ENCODE peak calls at places on chromosome 7, in six cellular contexts. E is K562, Y is GM12878, I is H1, L is HepG2, C is SK-N-SH. K is an unnamed sample.

GRCh38 chr7:716212-716611 is 10.3 kb upstream of the DNAAF5 start:
- DNase-seq in I (no peak), Y (no peak), L (no peak), C (no peak), E (no peak), K (no peak)

GRCh38 chr7:732094-732541 is 5.0 kb upstream of the PRKAR1B start:
- DNase-seq in C (peak; percentile 71), Y (no peak), L (peak; percentile 86), I (no peak), E (no peak), K (no peak)

GRCh38 chr7:80412842-80413241 is 99.0 kb downstream of the GNAT3 start:
- DNase-seq in Y (no peak), I (no peak), E (no peak), L (no peak), C (no peak), K (no peak)

GRCh38 chr7:6171532-6172330 is 100.7 kb downstream of the CYTH3 start:
- DNase-seq in Y (no peak), I (peak; percentile 83), L (no peak), C (no peak), E (no peak), K (no peak)

GRCh38 chr7:49852619-49853462 is 79.4 kb downstream of the VWC2 start:
- DNase-seq in I (peak; percentile 75), L (peak; percentile 39), C (peak; percentile 68), E (peak; percentile 46), Y (no peak), K (peak; percentile 11)

GRCh38 chr7:147923841-147924240 is 666.7 kb upstream of the C7orf33 start:
- DNase-seq in Y (no peak), I (no peak), C (no peak), E (no peak), L (no peak), K (no peak)

GRCh38 chr7:54072710-54073109 is 469.5 kb upstream of the VSTM2A start:
- DNase-seq in E (no peak), Y (no peak), C (no peak), L (no peak), I (no peak), K (no peak)

GRCh38 chr7:46685051-46685450 is 764.0 kb upstream of the IGFBP3 start:
- DNase-seq in L (no peak), Y (no peak), E (no peak), C (no peak), I (no peak), K (no peak)

GRCh38 chr7:131212114-131212513 is 115.6 kb upstream of the MKLN1 start:
- DNase-seq in Y (no peak), C (no peak), I (peak; percentile 49), L (no peak), E (no peak), K (no peak)

GRCh38 chr7:7820939-7821338 is 102.5 kb upstream of the RPA3 start:
- DNase-seq in I (no peak), L (no peak), Y (peak; percentile 77), C (no peak), E (no peak), K (no peak)

GRCh38 chr7:1295776-1296726 is 63.4 kb downstream of the UNCX start:
- DNase-seq in L (no peak), E (no peak), I (peak; percentile 47), C (peak; percentile 49), Y (no peak), K (no peak)

GRCh38 chr7:114422478-114423217 is 8.0 kb downstream of the FOXP2 start:
- DNase-seq in L (no peak), E (no peak), I (no peak), Y (no peak), C (no peak), K (no peak)

GRCh38 chr7:55132890-55133551 is 114.2 kb downstream of the EGFR start:
- DNase-seq in Y (no peak), L (peak; percentile 75), C (no peak), E (no peak), I (no peak), K (no peak)

GRCh38 chr7:85940798-85941197 is 702.9 kb upstream of the GRM3 start:
- DNase-seq in Y (no peak), I (no peak), C (no peak), E (no peak), L (no peak), K (no peak)

GRCh38 chr7:96547371-96547811 is 162.3 kb downstream of the SEM1 start:
- DNase-seq in E (no peak), L (no peak), C (peak; percentile 14), Y (no peak), I (no peak), K (no peak)

GRCh38 chr7:136523581-136523980 is 344.9 kb upstream of the CHRM2 start:
- DNase-seq in I (no peak), C (no peak), L (no peak), Y (no peak), E (no peak), K (no peak)

DNA sequence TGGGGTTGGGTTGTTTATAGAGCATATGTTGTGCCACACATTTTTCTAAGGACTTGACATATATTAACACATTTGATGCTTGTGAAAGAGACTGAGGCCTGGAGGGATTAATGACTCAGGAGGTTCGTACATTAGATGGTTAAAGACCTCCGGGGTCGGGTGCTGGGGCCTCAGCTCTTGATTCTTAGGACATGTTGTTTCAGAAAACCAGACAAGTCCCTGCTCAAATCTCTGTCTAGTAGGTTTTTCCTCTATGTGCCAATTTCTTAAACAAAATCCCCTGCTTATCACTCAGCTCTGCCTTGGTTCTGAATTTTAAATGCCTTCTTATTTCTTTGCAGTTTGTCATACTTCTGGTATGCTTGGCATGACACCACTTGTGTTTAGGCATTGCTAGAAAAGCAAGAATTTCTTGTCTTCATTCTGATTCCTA is 5.8 kb downstream of the UPP1 start:
- DNase-seq in E (no peak), I (no peak), C (no peak), Y (no peak), L (no peak), K (no peak)
- H3K27ac ChIP-seq in E (no peak overlapping the region), I (no peak overlapping the region), C (peak overlapping the region; percentile 46), Y (no peak overlapping the region), L (no peak overlapping the region), K (no peak overlapping the region)

GRCh38 chr7:2802082-2802481 is 42.0 kb downstream of the GNA12 start:
- DNase-seq in I (no peak), E (no peak), C (no peak), Y (no peak), L (no peak), K (no peak)
- TF ChIP-seq GABPA in I (no peak), E (no peak), C (no peak), Y (no peak), L (no peak), K (no peak)

DNA sequence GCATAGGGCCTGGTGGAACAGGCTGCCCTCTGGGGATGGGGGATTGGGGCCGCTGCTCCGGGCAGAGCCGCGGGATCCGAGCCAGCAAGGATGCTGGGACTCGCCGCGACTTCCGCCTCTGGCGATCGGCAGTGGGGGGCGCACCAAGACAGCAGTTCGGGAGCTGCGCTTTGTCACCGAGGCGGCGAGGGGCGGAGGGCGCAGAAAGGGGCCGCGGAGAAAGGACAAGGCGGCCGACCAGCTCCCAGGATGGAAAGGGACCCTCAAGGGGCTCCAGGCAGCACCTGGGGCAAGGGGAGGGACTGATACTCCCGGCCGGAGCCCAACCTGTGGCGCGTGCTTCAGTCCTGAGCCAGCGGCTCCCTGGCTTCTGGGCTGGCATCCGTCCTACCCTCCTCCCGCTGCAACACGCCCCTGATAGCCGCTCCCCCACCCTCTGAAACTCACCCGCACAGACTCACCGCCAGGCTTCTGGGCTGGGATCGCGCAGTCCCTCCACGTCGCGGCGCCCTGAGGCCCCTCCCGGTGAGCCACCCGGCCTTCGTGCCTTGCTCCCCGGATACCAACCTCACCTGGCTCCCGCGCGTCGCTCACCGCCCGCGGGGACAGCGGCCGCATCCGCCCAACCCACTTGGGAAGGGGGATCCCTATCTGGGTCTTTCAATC is 7.1 kb upstream of the EVX1 start:
- DNase-seq in L (peak; percentile 13), C (peak; percentile 85), I (peak; percentile 86), Y (no peak), E (peak; percentile 30), K (no peak)
- H3K4me3 ChIP-seq in L (peak overlapping the region; percentile 54), C (peak overlapping the region; percentile 61), I (peak overlapping the region; percentile 42), Y (no peak overlapping the region), E (no peak overlapping the region), K (peak overlapping the region; percentile 53)

DNA sequence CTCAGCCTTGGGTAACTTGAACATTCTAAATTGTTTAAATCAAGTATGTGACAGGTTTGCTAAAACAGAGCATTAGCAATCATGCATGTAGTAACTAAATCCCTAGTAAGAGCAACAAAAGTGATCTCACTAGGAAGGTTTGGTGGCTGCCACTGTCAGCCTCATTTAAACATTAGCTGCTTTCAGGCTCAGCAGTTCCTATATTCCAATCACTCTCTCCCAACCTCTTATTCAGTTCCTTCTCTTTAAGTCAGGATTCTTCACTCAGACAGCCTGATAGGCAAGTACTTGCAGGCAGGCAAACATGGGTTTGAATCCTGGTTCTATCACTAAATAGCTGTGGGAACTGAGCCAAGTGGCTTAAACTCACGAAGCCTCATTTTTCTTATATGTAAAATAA is 3.6 kb downstream of the CREB3L2 start:
- DNase-seq in I (no peak), Y (no peak), L (no peak), E (no peak), C (no peak), K (no peak)
- H3K27ac ChIP-seq in I (no peak overlapping the region), Y (peak overlapping the region; percentile 55), L (no peak overlapping the region), E (peak overlapping the region; percentile 6), C (peak overlapping the region; percentile 88), K (no peak overlapping the region)

DNA sequence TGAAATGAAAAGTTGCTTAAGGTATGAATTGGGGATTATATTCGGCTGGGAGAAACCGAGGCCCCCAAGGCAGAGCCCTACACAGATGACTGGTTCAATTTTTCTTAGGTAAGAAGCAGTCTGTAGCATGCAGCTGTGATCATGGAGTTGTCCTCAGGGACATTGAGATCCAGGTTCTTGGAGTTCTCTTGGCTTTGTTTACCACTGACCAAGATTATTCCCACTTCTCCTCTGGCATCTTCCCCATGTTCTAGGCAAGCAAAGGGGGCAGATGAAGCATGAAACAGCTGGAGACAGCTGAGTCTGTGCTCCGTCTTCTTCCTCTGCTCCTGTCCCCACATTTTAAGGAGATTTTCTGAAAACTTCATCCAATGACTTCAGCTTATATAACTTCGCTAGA is 129.5 kb upstream of the BMPER start:
- DNase-seq in E (no peak), Y (no peak), C (no peak), L (no peak), I (no peak), K (no peak)
- TF ChIP-seq GABPA in E (no peak), Y (no peak), C (no peak), L (no peak), I (no peak), K (no peak)

GRCh38 chr7:135160098-135160857 is 10.2 kb downstream of the CYREN start:
- DNase-seq in L (no peak), E (peak; percentile 66), Y (no peak), I (no peak), C (no peak), K (no peak)
- H3K4me3 ChIP-seq in L (no peak overlapping the region), E (no peak overlapping the region), Y (no peak overlapping the region), I (no peak overlapping the region), C (no peak overlapping the region), K (no peak overlapping the region)

DNA sequence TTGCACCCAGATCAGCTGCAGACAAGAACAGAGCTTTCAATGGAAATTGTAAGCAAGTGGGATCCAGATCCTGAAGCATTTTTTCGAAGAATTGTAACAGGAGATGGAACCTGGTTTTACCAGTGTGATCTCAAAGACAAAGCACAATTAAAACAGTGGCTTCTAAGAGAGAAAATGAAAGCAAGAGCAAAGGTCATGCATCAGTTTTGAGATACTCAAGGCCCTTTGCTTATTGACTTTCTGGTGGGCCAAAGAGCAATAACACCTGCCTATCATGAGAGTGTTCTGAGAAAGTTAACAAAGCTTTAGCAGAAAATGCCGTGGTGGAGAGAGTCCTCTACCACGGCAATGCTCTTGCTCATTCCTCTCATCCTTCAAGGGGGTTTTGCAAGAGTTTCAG is 194.8 kb downstream of the TMEM178B start:
- DNase-seq in L (peak; percentile 56), C (no peak), E (no peak), I (no peak), Y (no peak), K (no peak)
- H3K27ac ChIP-seq in L (no peak overlapping the region), C (no peak overlapping the region), E (no peak overlapping the region), I (no peak overlapping the region), Y (no peak overlapping the region), K (no peak overlapping the region)

K was measured in HL-60.